ENCODE peak calls at places on chromosomes 2 and 18, in nine cellular contexts. J is sigmoid colon, S is prostate gland, X is GM23338, B is HCT116, U is breast epithelium, R is Panc1, L is transverse colon, D is upper lobe of left lung. O is an unnamed sample.

GRCh38 chr2:109284816-109285215 is 155.8 kb downstream of the SH3RF3 start:
- DNase-seq in J (peak; percentile 69), S (no peak), X (no peak), B (no peak), U (no peak), R (no peak), L (no peak), D (no peak), O (no peak)

GRCh38 chr2:208049006-208049405 is 23.7 kb upstream of the PLEKHM3 start:
- DNase-seq in J (no peak), S (no peak), X (no peak), B (no peak), U (no peak), R (no peak), L (no peak), D (no peak), O (no peak)

GRCh38 chr2:43414586-43415125 is 181.2 kb downstream of the THADA start:
- DNase-seq in J (no peak), S (no peak), X (no peak), B (no peak), U (no peak), R (no peak), L (no peak), D (no peak), O (no peak)

GRCh38 chr18:44896817-44897216 is 216.1 kb downstream of the SETBP1 start:
- DNase-seq in J (no peak), S (no peak), X (no peak), B (no peak), U (no peak), R (no peak), L (no peak), D (no peak), O (no peak)

GRCh38 chr2:42495611-42496010 is 1.8 kb upstream of the KCNG3 start:
- DNase-seq in J (no peak), S (no peak), X (no peak), B (no peak), U (no peak), R (no peak), L (no peak), D (no peak), O (no peak)

GRCh38 chr2:189037518-189037917 is 63.3 kb downstream of the COL3A1 start:
- DNase-seq in J (no peak), S (no peak), X (no peak), B (no peak), U (no peak), R (no peak), L (no peak), D (no peak), O (no peak)

GRCh38 chr2:230986520-230987136 is 9.3 kb upstream of the SPATA3 start:
- DNase-seq in J (no peak), S (no peak), X (no peak), B (no peak), U (no peak), R (no peak), L (no peak), D (no peak), O (no peak)

GRCh38 chr2:74385396-74385795 is 5.3 kb upstream of the DCTN1 start:
- DNase-seq in J (no peak), S (no peak), X (peak; percentile 18), B (no peak), U (no peak), R (no peak), L (no peak), D (no peak), O (no peak)

GRCh38 chr2:209629622-209630021 is 142.0 kb upstream of the UNC80 start:
- DNase-seq in J (no peak), S (no peak), X (peak; percentile 41), B (no peak), U (no peak), R (no peak), L (no peak), D (no peak), O (no peak)

GRCh38 chr2:28163028-28163427 is 229.6 kb upstream of the FOSL2 start:
- DNase-seq in J (no peak), S (no peak), X (no peak), B (no peak), U (no peak), R (no peak), L (no peak), D (no peak), O (no peak)

GRCh38 chr2:14634223-14634884 is 1.8 kb downstream of the LRATD1 start:
- DNase-seq in J (peak; percentile 89), S (peak; percentile 92), X (peak; percentile 89), B (no peak), U (peak; percentile 88), R (no peak), L (peak; percentile 90), D (peak; percentile 94), O (no peak)

GRCh38 chr2:241867776-241868420 is 1.6 kb upstream of the RTP5 start:
- DNase-seq in J (no peak), S (no peak), X (no peak), B (no peak), U (no peak), R (no peak), L (no peak), D (peak; percentile 49), O (no peak)

GRCh38 chr2:43303120-43303519 is 76.7 kb upstream of the ZFP36L2 start:
- DNase-seq in J (no peak), S (no peak), X (no peak), B (no peak), U (no peak), R (no peak), L (no peak), D (no peak), O (no peak)

GRCh38 chr2:191376981-191377629 is 131.9 kb downstream of the MYO1B start:
- DNase-seq in J (peak; percentile 79), S (peak; percentile 37), X (peak; percentile 14), B (peak; percentile 80), U (no peak), R (peak; percentile 73), L (peak; percentile 73), D (no peak), O (peak; percentile 50)

GRCh38 chr18:27656167-27656778 is 471.2 kb upstream of the CHST9 start:
- DNase-seq in J (no peak), S (no peak), X (no peak), B (no peak), U (no peak), R (peak; percentile 18), L (no peak), D (no peak), O (no peak)

GRCh38 chr2:68556384-68556783 is 87.0 kb upstream of the PROKR1 start:
- DNase-seq in J (no peak), S (no peak), X (no peak), B (no peak), U (no peak), R (no peak), L (no peak), D (no peak), O (no peak)

GRCh38 chr2:70133521-70134348 is 46.5 kb downstream of the PCBP1 start:
- DNase-seq in J (no peak), S (no peak), X (no peak), B (no peak), U (no peak), R (no peak), L (no peak), D (no peak), O (no peak)
- TF ChIP-seq POLR2AphosphoS5 in J (no peak), S (no peak), X (no peak), B (no peak), U (no peak), R (no peak), L (no peak), D (no peak), O (no peak)

GRCh38 chr2:232417489-232417888 is 10.8 kb downstream of the ALPG start:
- DNase-seq in J (peak; percentile 33), S (no peak), X (no peak), B (no peak), U (no peak), R (no peak), L (no peak), D (no peak), O (no peak)
- TF ChIP-seq POLR2AphosphoS5 in J (no peak), S (no peak), X (no peak), B (no peak), U (no peak), R (no peak), L (no peak), D (no peak), O (no peak)

DNA sequence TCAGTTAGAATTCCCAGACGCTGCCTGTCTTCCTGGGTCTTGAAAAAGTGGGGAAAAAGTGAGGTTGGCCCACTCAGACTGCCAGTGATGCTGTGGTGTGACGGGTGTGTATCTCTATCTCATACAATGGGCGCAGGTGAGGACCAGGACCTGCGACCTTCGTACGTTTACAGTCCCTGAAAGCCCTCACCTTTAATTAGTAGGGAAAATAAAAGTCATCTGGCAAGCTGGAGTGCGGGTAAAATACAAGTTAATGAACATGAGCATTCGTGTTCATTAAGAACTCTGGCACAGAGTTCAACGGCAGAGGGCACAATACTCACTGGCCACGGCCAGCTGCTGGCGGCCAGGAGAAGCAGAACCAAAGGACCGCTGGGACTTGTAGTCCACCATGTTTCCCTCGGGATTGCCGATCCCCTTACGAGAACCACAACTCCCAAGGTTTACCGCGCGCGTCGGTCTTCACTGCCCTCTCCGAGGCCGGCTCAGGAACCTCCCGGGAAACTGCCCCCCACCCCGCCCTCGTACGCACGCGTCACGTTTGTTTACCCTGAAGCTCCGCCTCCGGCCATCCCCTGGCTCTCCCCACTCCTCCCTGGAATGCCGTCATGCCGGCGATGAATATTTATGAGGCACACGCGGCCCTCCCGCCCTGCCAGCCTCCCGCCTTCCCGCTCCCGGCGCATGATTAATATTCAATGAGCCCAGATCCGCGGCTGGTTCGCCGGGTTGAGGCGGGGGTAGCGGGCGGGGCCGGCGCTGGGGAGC is 486 bp upstream of the PHLPP1 start:
- DNase-seq in J (peak; percentile 100), S (peak; percentile 100), X (peak; percentile 100), B (peak; percentile 99), U (peak; percentile 100), R (peak; percentile 95), L (peak; percentile 100), D (peak; percentile 97), O (peak; percentile 100)
- TF ChIP-seq POLR2AphosphoS5 in J (no peak), S (peak; percentile 92), X (no peak), B (peak; percentile 40), U (peak; percentile 75), R (no peak), L (peak; percentile 71), D (peak; percentile 78), O (no peak)

GRCh38 chr2:128027801-128028667 is at the start of gene SAP130:
- DNase-seq in J (peak; percentile 99), S (peak; percentile 98), X (peak; percentile 97), B (peak; percentile 79), U (peak; percentile 98), R (peak; percentile 32), L (peak; percentile 99), D (peak; percentile 100), O (peak; percentile 79)

GRCh38 chr2:128028668-128029054 is 802 bp upstream of the SAP130 start:
- DNase-seq in J (no peak), S (no peak), X (no peak), B (no peak), U (no peak), R (no peak), L (no peak), D (no peak), O (no peak)

GRCh38 chr2:128026422-128027277 is 1.2 kb downstream of the SAP130 start:
- DNase-seq in J (no peak), S (no peak), X (peak; percentile 47), B (no peak), U (no peak), R (no peak), L (no peak), D (no peak), O (no peak)

GRCh38 chr2:128032092-128032491 is 4.2 kb upstream of the SAP130 start:
- DNase-seq in J (no peak), S (no peak), X (no peak), B (no peak), U (no peak), R (no peak), L (no peak), D (no peak), O (no peak)

GRCh38 chr2:128027278-128027800 is 520 bp downstream of the SAP130 start:
- DNase-seq in J (peak; percentile 100), S (peak; percentile 100), X (peak; percentile 98), B (peak; percentile 96), U (peak; percentile 99), R (peak; percentile 86), L (peak; percentile 100), D (peak; percentile 100), O (peak; percentile 94)
- TF ChIP-seq POLR2AphosphoS5 in J (peak; percentile 51), S (peak; percentile 75), X (no peak), B (peak; percentile 9), U (no peak), R (peak; percentile 3), L (peak; percentile 31), D (peak; percentile 10), O (no peak)

O was measured in HL-60.